ENCODE peak calls at places on chromosomes 11 and 22, in five cellular contexts. P, E, V, U and Q are unnamed samples.

GRCh38 chr11:71334191-71334590 is 81.8 kb upstream of the SHANK2 start:
- DNase-seq in V (no peak), U (peak; percentile 40), E (no peak), P (no peak), Q (no peak)

GRCh38 chr22:40462195-40462988 is 92.0 kb downstream of the SGSM3 start:
- DNase-seq in P (no peak), U (no peak), V (no peak), E (no peak), Q (no peak)

GRCh38 chr22:24803064-24803542 is 2.9 kb upstream of the SGSM1 start:
- DNase-seq in E (peak; percentile 78), P (peak; percentile 63), V (peak; percentile 41), U (peak; percentile 71), Q (peak; percentile 75)

GRCh38 chr11:45489281-45489906 is 176.0 kb downstream of the CHST1 start:
- DNase-seq in U (no peak), V (no peak), P (no peak), E (no peak), Q (no peak)

GRCh38 chr11:75776546-75776945 is 8.0 kb downstream of the DGAT2 start:
- DNase-seq in U (no peak), V (no peak), P (no peak), E (no peak), Q (no peak)

GRCh38 chr11:20111871-20112270 is 48.4 kb downstream of the DBX1 start:
- DNase-seq in V (no peak), P (no peak), U (no peak), E (no peak), Q (no peak)

GRCh38 chr11:75536786-75537629 is 11.3 kb upstream of the GDPD5 start:
- DNase-seq in P (no peak), E (no peak), V (no peak), U (no peak), Q (no peak)

GRCh38 chr11:15707971-15708370 is 593.2 kb downstream of the INSC start:
- DNase-seq in E (peak; percentile 85), P (peak; percentile 22), V (peak; percentile 18), U (no peak), Q (peak; percentile 55)

GRCh38 chr11:33912405-33913361 is 20.8 kb upstream of the LMO2 start:
- DNase-seq in U (no peak), P (no peak), V (no peak), E (no peak), Q (peak; percentile 7)

GRCh38 chr11:123544631-123545375 is 109.6 kb downstream of the SCN3B start:
- DNase-seq in U (no peak), E (peak; percentile 71), V (peak; percentile 23), P (peak; percentile 61), Q (no peak)

GRCh38 chr22:49046546-49047305 is 780.9 kb downstream of the BRD1 start:
- DNase-seq in U (peak; percentile 63), V (no peak), P (peak; percentile 21), E (peak; percentile 87), Q (peak; percentile 39)

GRCh38 chr22:36367066-36367465 is 20.7 kb downstream of the MYH9 start:
- DNase-seq in V (no peak), P (no peak), U (no peak), E (no peak), Q (no peak)

GRCh38 chr22:37808294-37808657 is 542 bp downstream of the GCAT start:
- DNase-seq in P (no peak), V (no peak), U (no peak), E (no peak), Q (no peak)

GRCh38 chr22:41285441-41285819 is 557 bp downstream of the RANGAP1 start:
- DNase-seq in U (peak; percentile 76), E (peak; percentile 64), V (peak; percentile 25), P (peak; percentile 92), Q (peak; percentile 80)

GRCh38 chr22:42613869-42614268 is 814 bp downstream of the POLDIP3 start:
- DNase-seq in U (no peak), P (peak; percentile 54), E (no peak), V (no peak), Q (no peak)

GRCh38 chr22:40107756-40108437 is 69.8 kb upstream of the TNRC6B start:
- DNase-seq in V (no peak), E (no peak), P (peak; percentile 48), U (no peak), Q (peak; percentile 8)

GRCh38 chr11:19359425-19360000 is 118.8 kb upstream of the E2F8 start:
- DNase-seq in P (no peak), E (no peak), V (no peak), U (no peak), Q (no peak)

GRCh38 chr11:50298182-50298988 is 265.7 kb downstream of the OR4C45 start:
- DNase-seq in U (no peak), P (no peak), V (peak; percentile 21), E (peak; percentile 85), Q (no peak)

GRCh38 chr11:69293819-69294505 is at the start of gene MYEOV:
- DNase-seq in P (no peak), U (peak; percentile 80), E (peak; percentile 78), V (no peak), Q (peak; percentile 82)

GRCh38 chr11:71372693-71373657 is 75.2 kb downstream of the DHCR7 start:
- DNase-seq in P (no peak), U (no peak), E (no peak), V (no peak), Q (no peak)

GRCh38 chr22:32803020-32803758 is 1.7 kb downstream of the TIMP3 start:
- DNase-seq in U (no peak), E (no peak), P (peak; percentile 43), V (peak; percentile 40), Q (no peak)

GRCh38 chr11:8209208-8209807 is 40.5 kb upstream of the RIC3 start:
- DNase-seq in V (peak; percentile 33), U (no peak), P (peak; percentile 38), E (no peak), Q (peak; percentile 48)

GRCh38 chr22:49930128-49930527 is 11.7 kb downstream of the CRELD2 start:
- DNase-seq in P (no peak), V (no peak), U (no peak), E (no peak), Q (peak; percentile 42)

GRCh38 chr11:128506999-128507591 is 80.3 kb downstream of the ETS1 start:
- DNase-seq in U (peak; percentile 76), V (peak; percentile 83), E (peak; percentile 53), P (peak; percentile 88), Q (peak; percentile 86)

GRCh38 chr11:125305346-125305745 is 140.8 kb downstream of the PKNOX2 start:
- DNase-seq in E (no peak), P (no peak), V (no peak), U (peak; percentile 42), Q (no peak)

GRCh38 chr22:31040542-31041398 is 40.3 kb upstream of the SMTN start:
- DNase-seq in P (no peak), E (no peak), U (no peak), V (no peak), Q (no peak)
- H3K4me1 ChIP-seq in P (peaks cover 6% of the 10 kb centered on the region), E (peaks cover 3% of the 10 kb centered on the region), U (peaks cover 6% of the 10 kb centered on the region), V (peaks cover 52% of the 10 kb centered on the region), Q (peaks cover 12% of the 10 kb centered on the region)

GRCh38 chr22:43922123-43922522 is 1.5 kb upstream of the PNPLA3 start:
- DNase-seq in V (no peak), E (no peak), P (no peak), U (no peak), Q (no peak)

GRCh38 chr22:43925433-43926348 is 2.1 kb downstream of the PNPLA3 start:
- DNase-seq in P (no peak), E (no peak), U (peak; percentile 71), V (no peak), Q (no peak)

GRCh38 chr22:43923191-43923590 is 414 bp upstream of the PNPLA3 start:
- DNase-seq in E (no peak), V (no peak), P (no peak), U (no peak), Q (no peak)

GRCh38 chr22:43926349-43926710 is 2.7 kb downstream of the PNPLA3 start:
- DNase-seq in E (no peak), P (no peak), V (no peak), U (no peak), Q (no peak)

DNA sequence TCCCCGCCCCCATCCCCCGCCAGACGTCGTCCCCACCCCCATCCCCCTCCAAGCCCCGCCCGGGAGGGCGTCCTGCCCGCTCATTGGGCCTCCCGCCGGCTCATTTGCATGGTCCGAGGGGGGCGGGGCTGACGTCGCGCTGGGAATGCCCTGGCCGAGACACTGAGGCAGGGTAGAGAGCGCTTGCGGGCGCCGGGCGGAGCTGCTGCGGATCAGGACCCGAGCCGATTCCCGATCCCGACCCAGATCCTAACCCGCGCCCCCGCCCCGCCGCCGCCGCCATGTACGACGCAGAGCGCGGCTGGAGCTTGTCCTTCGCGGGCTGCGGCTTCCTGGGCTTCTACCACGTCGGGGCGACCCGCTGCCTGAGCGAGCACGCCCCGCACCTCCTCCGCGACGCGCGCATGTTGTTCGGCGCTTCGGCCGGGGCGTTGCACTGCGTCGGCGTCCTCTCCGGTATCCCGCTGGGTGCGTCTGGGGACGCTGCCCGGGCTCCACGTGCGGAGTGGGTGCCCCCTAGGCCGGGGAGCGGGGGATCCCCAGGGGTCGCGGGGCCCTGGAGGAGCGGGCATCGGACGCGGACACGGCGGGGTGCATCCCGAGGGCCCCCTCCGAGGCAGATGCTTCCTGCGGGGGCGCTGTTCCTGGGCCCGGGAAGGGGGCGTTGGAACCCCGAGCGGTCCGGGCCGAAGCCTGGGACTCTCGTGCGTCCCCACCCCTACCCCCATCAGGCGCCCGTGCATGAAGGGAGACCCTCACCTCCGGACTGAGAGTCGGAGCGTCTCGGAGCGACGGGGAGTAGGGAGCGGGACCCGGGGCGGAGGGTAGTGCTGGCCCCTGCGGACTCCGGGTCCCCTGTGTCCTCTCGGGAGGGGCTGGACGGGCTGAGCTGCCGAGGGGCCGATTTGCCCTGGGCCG is at the start of gene PNPLA3:
- DNase-seq in P (peak; percentile 93), U (peak; percentile 95), E (peak; percentile 99), V (peak; percentile 91), Q (peak; percentile 90)
- TF ChIP-seq CTCF in P (no peak), U (no peak), E (peak; percentile 54), V (no peak), Q (no peak)

DNA sequence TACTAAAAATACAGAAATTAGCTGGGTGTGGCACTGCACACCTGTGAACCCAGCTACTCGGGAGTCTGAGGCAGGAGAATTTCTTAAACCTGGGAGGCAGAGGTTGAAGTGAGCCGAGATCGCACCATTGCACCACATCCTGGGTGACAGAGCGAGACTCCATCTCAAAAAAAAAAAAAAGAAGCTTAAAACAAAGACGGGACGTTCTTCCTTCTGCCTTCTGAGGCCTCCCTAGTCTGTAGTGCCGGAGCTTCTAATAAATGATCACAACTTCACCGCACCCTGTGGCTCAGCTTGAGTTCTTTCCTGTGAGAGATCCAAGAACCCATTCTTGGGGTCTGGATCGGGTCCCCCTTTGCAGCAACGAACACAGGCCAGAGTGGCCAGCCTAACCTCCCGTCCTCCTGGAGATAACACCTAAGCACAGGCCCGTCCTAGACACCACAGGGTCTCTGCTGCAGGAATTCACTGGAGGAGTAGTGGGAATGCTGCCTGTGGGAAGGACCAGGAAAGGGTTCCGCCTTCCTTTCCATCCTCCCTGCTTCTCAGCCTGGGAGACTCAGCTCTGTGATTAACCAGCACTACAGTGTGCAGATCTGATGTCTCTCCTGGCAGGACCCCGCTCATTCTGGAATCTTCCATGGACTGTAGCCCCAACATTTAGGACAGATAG is 2.2 kb upstream of the APOBEC3H start:
- DNase-seq in V (no peak), E (no peak), P (no peak), U (no peak), Q (no peak)
- H3K4me1 ChIP-seq in V (peaks cover 17% of the 10 kb centered on the region), E (no peaks in the 10 kb centered on the region), P (no peaks in the 10 kb centered on the region), U (peaks cover 19% of the 10 kb centered on the region), Q (no peaks in the 10 kb centered on the region)

DNA sequence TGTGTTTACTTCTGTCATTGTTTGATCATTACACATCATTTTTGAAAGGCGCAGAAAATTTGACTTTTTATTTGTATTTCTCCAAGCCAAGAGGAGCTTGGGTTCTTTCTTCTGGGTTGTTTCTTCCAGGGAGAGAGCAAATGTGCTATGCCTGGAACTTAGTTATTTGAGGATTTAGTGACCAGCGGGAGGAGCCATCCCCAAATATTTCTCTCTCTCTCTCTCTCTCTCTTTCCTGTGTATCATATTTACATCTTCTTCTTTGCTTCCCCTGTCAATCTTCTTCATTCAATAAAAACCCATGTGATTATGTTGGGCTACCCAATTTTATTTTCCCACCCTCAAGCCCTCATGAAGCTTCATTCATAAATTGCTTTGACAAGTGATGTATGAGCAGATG is 534.5 kb downstream of the LRRC4C start:
- DNase-seq in E (no peak), U (no peak), V (no peak), P (no peak), Q (no peak)
- TF ChIP-seq CTCF in E (no peak), U (no peak), V (no peak), P (no peak), Q (no peak)